ENCODE peak calls at places on chromosomes 6 and 20, in six cellular contexts. S is H9, F is neuronal stem cell, X is H1, U is IMR-90, T is mesenchymal stem cell. N is an unnamed sample.

GRCh38 chr6:142444800-142445405 is 143.1 kb downstream of the ADGRG6 start:
- DNase-seq in S (no peak), F (no peak), X (no peak), U (peak; percentile 14), T (no peak), N (no peak)

GRCh38 chr6:92132446-92132845 is 1286.9 kb downstream of the EPHA7 start:
- DNase-seq in S (no peak), F (no peak), X (no peak), U (no peak), T (peak; percentile 57), N (peak; percentile 52)

GRCh38 chr20:51159303-51159702 is 136.4 kb upstream of the KCNG1 start:
- DNase-seq in S (no peak), F (no peak), X (no peak), U (no peak), T (no peak), N (no peak)

GRCh38 chr6:112665815-112666214 is 318.7 kb downstream of the RFPL4B start:
- DNase-seq in S (no peak), F (no peak), X (no peak), U (peak; percentile 77), T (peak; percentile 39), N (no peak)

GRCh38 chr20:50379049-50379990 is 130.9 kb upstream of the PTPN1 start:
- DNase-seq in S (no peak), F (no peak), X (no peak), U (peak; percentile 92), T (peak; percentile 80), N (no peak)

GRCh38 chr6:30071081-30071818 is 4.3 kb downstream of the PPP1R11 start:
- DNase-seq in S (peak; percentile 54), F (no peak), X (no peak), U (peak; percentile 15), T (peak; percentile 55), N (no peak)

GRCh38 chr6:169701218-169701952 is 444 bp downstream of the WDR27 start:
- DNase-seq in S (no peak), F (no peak), X (no peak), U (no peak), T (no peak), N (peak; percentile 39)

GRCh38 chr20:49929142-49929494 is 7.1 kb upstream of the RNF114 start:
- DNase-seq in S (no peak), F (no peak), X (no peak), U (no peak), T (no peak), N (no peak)

GRCh38 chr6:133645000-133645619 is 243.8 kb upstream of the TCF21 start:
- DNase-seq in S (no peak), F (no peak), X (no peak), U (peak; percentile 74), T (peak; percentile 89), N (no peak)

GRCh38 chr20:41030536-41031242 is 2.1 kb downstream of the TOP1 start:
- DNase-seq in S (no peak), F (no peak), X (no peak), U (peak; percentile 80), T (peak; percentile 77), N (no peak)

GRCh38 chr6:137873273-137873762 is 6.3 kb downstream of the TNFAIP3 start:
- DNase-seq in S (no peak), F (no peak), X (no peak), U (peak; percentile 92), T (peak; percentile 85), N (peak; percentile 94)

GRCh38 chr6:88562737-88563625 is 396.8 kb upstream of the CNR1 start:
- DNase-seq in S (no peak), F (no peak), X (no peak), U (no peak), T (no peak), N (no peak)

GRCh38 chr6:36101691-36102090 is 28.6 kb upstream of the MAPK13 start:
- DNase-seq in S (no peak), F (no peak), X (no peak), U (no peak), T (no peak), N (no peak)

GRCh38 chr6:121748376-121748775 is 312.9 kb downstream of the GJA1 start:
- DNase-seq in S (no peak), F (no peak), X (no peak), U (peak; percentile 64), T (peak; percentile 86), N (no peak)

GRCh38 chr20:10661261-10661660 is 12.5 kb downstream of the JAG1 start:
- DNase-seq in S (peak; percentile 13), F (no peak), X (no peak), U (no peak), T (no peak), N (no peak)

GRCh38 chr6:34145161-34146020 is 496 bp downstream of the GRM4 start:
- DNase-seq in S (peak; percentile 69), F (peak; percentile 45), X (no peak), U (peak; percentile 46), T (peak; percentile 61), N (peak; percentile 37)

GRCh38 chr6:101626264-101626663 is 232.8 kb downstream of the GRIK2 start:
- DNase-seq in S (no peak), F (no peak), X (no peak), U (no peak), T (no peak), N (no peak)

GRCh38 chr20:35598899-35599775 is 16.5 kb upstream of the SPAG4 start:
- DNase-seq in S (peak; percentile 40), F (no peak), X (no peak), U (no peak), T (no peak), N (no peak)

GRCh38 chr6:16322666-16323312 is 84.4 kb downstream of the GMPR start:
- DNase-seq in S (peak; percentile 59), F (no peak), X (no peak), U (peak; percentile 99), T (peak; percentile 97), N (peak; percentile 53)

GRCh38 chr6:107943626-107944439 is 14.2 kb downstream of the SEC63 start:
- DNase-seq in S (no peak), F (no peak), X (no peak), U (no peak), T (no peak), N (no peak)

GRCh38 chr6:39599996-39600395 is 125.2 kb downstream of the KIF6 start:
- DNase-seq in S (no peak), F (no peak), X (no peak), U (no peak), T (peak; percentile 48), N (no peak)

GRCh38 chr6:26204332-26205160 is 117.3 kb downstream of the HFE start:
- DNase-seq in S (peak; percentile 97), F (peak; percentile 96), X (peak; percentile 97), U (peak; percentile 99), T (peak; percentile 99), N (peak; percentile 96)

GRCh38 chr6:157068691-157069228 is 254.6 kb downstream of the TMEM242 start:
- DNase-seq in S (no peak), F (no peak), X (no peak), U (peak; percentile 49), T (peak; percentile 45), N (no peak)

DNA sequence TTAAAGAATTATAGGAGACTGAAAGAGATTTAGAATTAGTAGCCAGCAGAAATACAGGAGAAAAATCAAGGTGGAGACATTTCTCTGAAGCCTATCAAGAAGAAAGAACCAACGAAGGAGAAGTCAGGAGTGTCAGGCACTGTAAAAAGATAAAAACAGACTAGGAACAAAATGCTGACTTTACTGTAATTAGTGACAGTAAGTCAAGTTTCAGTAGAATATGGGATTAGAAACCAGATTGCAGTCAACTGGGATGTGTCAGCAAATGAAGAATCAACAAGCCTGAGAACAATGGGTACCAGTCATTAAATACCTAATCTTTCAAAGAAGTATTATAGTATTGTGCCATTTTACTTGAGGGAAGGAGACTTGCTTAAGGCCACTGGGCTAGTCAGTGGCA is 21.6 kb downstream of the CALHM6 start:
- DNase-seq in S (no peak), F (no peak), X (no peak), U (no peak), T (no peak), N (no peak)
- H4K91ac ChIP-seq in S (no peak overlapping the region), F (no peak overlapping the region), X (no peak overlapping the region), U (no peak overlapping the region), T (no peak overlapping the region), N (no peak overlapping the region)

DNA sequence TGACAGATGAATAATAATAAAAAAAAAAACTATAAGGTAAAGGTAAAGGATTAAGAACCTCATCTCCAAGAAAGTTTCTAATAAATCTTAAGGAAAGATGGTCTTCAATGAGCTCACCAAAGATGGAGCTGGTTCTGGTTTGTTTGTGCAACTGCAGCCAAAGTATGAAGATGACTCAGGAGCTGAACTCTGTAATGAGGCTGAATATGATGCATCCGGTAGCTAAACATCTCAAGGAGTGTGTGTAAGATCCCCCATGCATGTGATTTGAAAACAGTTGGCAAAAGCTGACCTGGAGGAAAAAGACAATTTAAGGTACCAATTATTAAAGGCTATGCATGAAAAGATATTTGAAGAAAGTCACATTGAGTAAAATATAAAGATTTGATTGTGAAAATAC is 25.1 kb downstream of the MED23 start:
- DNase-seq in S (no peak), F (no peak), X (no peak), U (peak; percentile 97), T (peak; percentile 84), N (peak; percentile 11)
- H4K91ac ChIP-seq in S (no peak overlapping the region), F (no peak overlapping the region), X (no peak overlapping the region), U (no peak overlapping the region), T (no peak overlapping the region), N (no peak overlapping the region)

GRCh38 chr6:307065-307814 is 15.0 kb downstream of the DUSP22 start:
- DNase-seq in S (no peak), F (no peak), X (no peak), U (no peak), T (no peak), N (no peak)

GRCh38 chr6:307874-308273 is 15.6 kb downstream of the DUSP22 start:
- DNase-seq in S (no peak), F (no peak), X (no peak), U (no peak), T (no peak), N (no peak)

GRCh38 chr6:305371-306206 is 13.3 kb downstream of the DUSP22 start:
- DNase-seq in S (no peak), F (no peak), X (no peak), U (no peak), T (no peak), N (no peak)

GRCh38 chr6:308307-308706 is 16.0 kb downstream of the DUSP22 start:
- DNase-seq in S (no peak), F (no peak), X (no peak), U (no peak), T (no peak), N (no peak)

DNA sequence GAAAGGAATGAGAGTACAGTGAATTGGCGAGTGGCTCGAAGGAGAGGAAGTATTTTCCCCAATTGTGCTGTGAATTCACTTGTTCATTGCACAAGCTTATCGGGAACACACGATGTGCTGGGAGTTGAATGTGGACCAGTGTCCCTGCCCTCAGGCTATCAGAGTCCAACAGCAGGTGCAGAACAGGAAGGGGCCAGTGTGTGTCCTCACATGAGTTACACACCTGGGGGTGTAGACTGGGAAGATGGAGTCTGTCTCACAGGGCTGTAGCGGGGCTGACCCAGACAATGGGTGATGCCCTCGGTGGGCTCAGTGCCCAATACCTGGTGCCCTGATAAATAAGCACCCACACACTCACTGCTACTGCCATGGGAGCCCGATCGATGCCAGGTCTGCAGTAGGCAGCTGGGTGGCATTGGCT is 14.4 kb downstream of the DUSP22 start:
- DNase-seq in S (no peak), F (no peak), X (no peak), U (no peak), T (no peak), N (no peak)
- H4K91ac ChIP-seq in S (no peak overlapping the region), F (no peak overlapping the region), X (no peak overlapping the region), U (no peak overlapping the region), T (no peak overlapping the region), N (no peak overlapping the region)

DNA sequence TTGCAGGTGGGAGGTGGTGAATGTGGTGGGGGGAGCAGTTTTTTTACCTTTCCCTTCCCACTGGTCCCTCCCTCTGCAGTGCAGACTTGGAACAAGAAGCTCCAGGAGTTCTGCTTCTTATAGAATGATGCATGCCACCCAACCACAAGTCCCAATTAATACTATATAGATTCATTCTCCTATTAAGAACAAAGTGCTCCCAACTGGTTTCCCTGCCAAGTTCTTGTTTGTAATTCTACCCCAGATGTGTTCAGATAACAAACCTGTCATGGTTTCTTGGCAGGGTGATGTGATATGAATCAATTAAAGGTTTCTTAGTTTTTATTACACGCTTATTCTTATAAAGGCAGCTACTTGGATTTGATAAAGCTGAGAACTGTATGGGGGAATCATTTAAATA is 23.9 kb downstream of the HDDC2 start:
- DNase-seq in S (no peak), F (no peak), X (no peak), U (no peak), T (no peak), N (no peak)
- H4K91ac ChIP-seq in S (no peak overlapping the region), F (no peak overlapping the region), X (no peak overlapping the region), U (no peak overlapping the region), T (no peak overlapping the region), N (no peak overlapping the region)